ENCODE peak calls at places on chromosomes 6 and 20, in seven cellular contexts. A, G, I, T, V, N and B are unnamed samples.

GRCh38 chr6:7108964-7109836 is 1.4 kb downstream of the RREB1 start:
- DNase-seq in A (peak; percentile 71), G (no peak), I (no peak), T (peak; percentile 47), V (peak; percentile 52), N (peak; percentile 20), B (no peak)

GRCh38 chr6:104887350-104887749 is 27.6 kb upstream of the HACE1 start:
- DNase-seq in A (no peak), G (no peak), I (no peak), T (no peak), V (peak; percentile 70), N (no peak), B (no peak)

GRCh38 chr20:36483919-36484808 is 57.2 kb upstream of the MYL9 start:
- DNase-seq in A (no peak), G (no peak), I (no peak), T (no peak), V (no peak), N (no peak), B (no peak)

GRCh38 chr6:150058231-150058792 is 10.6 kb downstream of the ULBP3 start:
- DNase-seq in A (no peak), G (no peak), I (no peak), T (no peak), V (no peak), N (no peak), B (no peak)

GRCh38 chr6:5174756-5175155 is 86.0 kb downstream of the LYRM4 start:
- DNase-seq in A (no peak), G (no peak), I (no peak), T (no peak), V (no peak), N (no peak), B (no peak)

GRCh38 chr6:134707342-134707982 is 242.4 kb downstream of the ALDH8A1 start:
- DNase-seq in A (no peak), G (no peak), I (no peak), T (no peak), V (peak; percentile 27), N (no peak), B (peak; percentile 9)

GRCh38 chr6:132763269-132763668 is 5.6 kb upstream of the VNN2 start:
- DNase-seq in A (no peak), G (no peak), I (no peak), T (no peak), V (no peak), N (peak; percentile 9), B (no peak)

GRCh38 chr6:154961141-154961540 is 34.0 kb upstream of the TIAM2 start:
- DNase-seq in A (no peak), G (no peak), I (no peak), T (no peak), V (no peak), N (no peak), B (no peak)

GRCh38 chr6:9225441-9225871 is 790.1 kb upstream of the SLC35B3 start:
- DNase-seq in A (no peak), G (no peak), I (no peak), T (no peak), V (no peak), N (no peak), B (no peak)

GRCh38 chr6:116314878-116315277 is 35.1 kb upstream of the TSPYL1 start:
- DNase-seq in A (no peak), G (no peak), I (no peak), T (peak; percentile 13), V (no peak), N (no peak), B (no peak)

GRCh38 chr20:46708172-46708860 is 1.1 kb upstream of the SLC2A10 start:
- DNase-seq in A (no peak), G (no peak), I (no peak), T (no peak), V (peak; percentile 48), N (no peak), B (no peak)

GRCh38 chr20:39660965-39661364 is 698.8 kb downstream of the DHX35 start:
- DNase-seq in A (no peak), G (no peak), I (no peak), T (no peak), V (no peak), N (no peak), B (no peak)

GRCh38 chr6:29632789-29633531 is at the start of gene GABBR1:
- DNase-seq in A (peak; percentile 90), G (no peak), I (peak; percentile 44), T (no peak), V (peak; percentile 94), N (peak; percentile 65), B (peak; percentile 71)

GRCh38 chr6:35317483-35318199 is 20.0 kb downstream of the DEF6 start:
- DNase-seq in A (no peak), G (no peak), I (no peak), T (no peak), V (no peak), N (no peak), B (no peak)

GRCh38 chr20:44089987-44090674 is 96.9 kb downstream of the JPH2 start:
- DNase-seq in A (no peak), G (no peak), I (peak; percentile 35), T (no peak), V (peak; percentile 53), N (no peak), B (no peak)

GRCh38 chr20:1841554-1842140 is 53.6 kb upstream of the SIRPA start:
- DNase-seq in A (no peak), G (no peak), I (no peak), T (no peak), V (no peak), N (no peak), B (no peak)

GRCh38 chr6:159842035-159842434 is 42.0 kb downstream of the PNLDC1 start:
- DNase-seq in A (no peak), G (no peak), I (no peak), T (no peak), V (no peak), N (no peak), B (no peak)